ENCODE peak calls at places on chromosomes 12 and 14, in five cellular contexts. W is naive thymus-derived CD8-positive, alpha-beta T cell; Z is NCI-H524; T is endothelial cell; Y is right atrium auricular region. X is an unnamed sample.

GRCh38 chr12:89354630-89354931 is 2.3 kb upstream of the DUSP6 start:
- DNase-seq in W (peak), Z (peak), T (no peak), Y (no peak), X (no peak)

GRCh38 chr12:25295361-25295760 is 44.6 kb upstream of the KRAS start:
- DNase-seq in W (no peak), T (no peak), Y (no peak), Z (no peak), X (no peak)

GRCh38 chr14:100661340-100661712 is 65.4 kb upstream of the DLK1 start:
- DNase-seq in Y (no peak), W (no peak), T (no peak), Z (no peak), X (no peak)

GRCh38 chr12:109309441-109310246 is 560 bp upstream of the FOXN4 start:
- DNase-seq in Z (peak), Y (no peak), W (no peak), T (no peak), X (peak)

GRCh38 chr12:123064356-123064755 is 83.9 kb downstream of the ARL6IP4 start:
- DNase-seq in Y (peak), T (no peak), W (no peak), Z (no peak), X (no peak)

GRCh38 chr14:71623939-71624338 is 308.3 kb upstream of the RGS6 start:
- DNase-seq in T (no peak), Y (no peak), W (no peak), Z (no peak), X (no peak)

GRCh38 chr14:55850803-55851202 is 267.4 kb upstream of the PELI2 start:
- DNase-seq in W (no peak), Z (no peak), T (no peak), Y (no peak), X (no peak)

GRCh38 chr12:124652661-124653060 is 85.2 kb upstream of the NCOR2 start:
- DNase-seq in W (no peak), Y (no peak), T (no peak), Z (no peak), X (no peak)

GRCh38 chr12:106125351-106126085 is 13.2 kb downstream of the NUAK1 start:
- DNase-seq in T (no peak), W (no peak), Y (no peak), Z (peak), X (peak)

X was measured in retina.